ENCODE peak calls at places on chromosome 1, in four cellular contexts. Y is fibroblast of lung, Q is A549, T is GM13977. K is an unnamed sample.

GRCh38 chr1:231414260-231415016 is 7.6 kb downstream of the EGLN1 start:
- DNase-seq in Q (no peak), Y (no peak), T (no peak), K (no peak)

GRCh38 chr1:116118471-116118870 is 7.3 kb downstream of the MAB21L3 start:
- DNase-seq in Y (no peak), T (no peak), Q (no peak), K (no peak)

GRCh38 chr1:151968058-151968457 is 25.6 kb downstream of the S100A10 start:
- DNase-seq in Q (peak; percentile 52), Y (peak; percentile 43), T (peak; percentile 60), K (peak; percentile 69)

GRCh38 chr1:75345538-75346292 is 211.5 kb downstream of the LHX8 start:
- DNase-seq in T (no peak), Y (peak; percentile 97), Q (no peak), K (no peak)

GRCh38 chr1:111467805-111468716 is 5.7 kb upstream of the C1orf162 start:
- DNase-seq in Q (no peak), T (no peak), Y (no peak), K (no peak)

GRCh38 chr1:15966081-15966955 is 9.6 kb downstream of the ZBTB17 start:
- DNase-seq in Q (no peak), T (peak; percentile 89), Y (peak; percentile 52), K (peak; percentile 96)

GRCh38 chr1:227934476-227935313 is 13.0 kb downstream of the WNT9A start:
- DNase-seq in Q (peak; percentile 49), T (no peak), Y (peak; percentile 86), K (peak; percentile 78)

GRCh38 chr1:72015006-72015405 is 267.3 kb downstream of the NEGR1 start:
- DNase-seq in T (no peak), Y (no peak), Q (no peak), K (no peak)

GRCh38 chr1:229339520-229339919 is 3.3 kb downstream of the CCSAP start:
- DNase-seq in Q (no peak), Y (no peak), T (no peak), K (peak; percentile 33)

GRCh38 chr1:100400332-100400933 is 48.1 kb downstream of the CDC14A start:
- DNase-seq in Q (no peak), Y (no peak), T (peak; percentile 23), K (peak; percentile 76)

GRCh38 chr1:212981571-212982328 is 31.4 kb downstream of the VASH2 start:
- DNase-seq in T (peak; percentile 22), Q (no peak), Y (no peak), K (no peak)

GRCh38 chr1:42259059-42259738 is 75.8 kb downstream of the FOXJ3 start:
- DNase-seq in T (peak; percentile 27), Y (peak; percentile 82), Q (no peak), K (no peak)

GRCh38 chr1:222454782-222455181 is 93.1 kb downstream of the HHIPL2 start:
- DNase-seq in Q (no peak), Y (peak; percentile 50), T (no peak), K (no peak)

GRCh38 chr1:19310720-19311502 is 1.0 kb downstream of the AKR7A2 start:
- DNase-seq in Q (no peak), Y (no peak), T (no peak), K (peak; percentile 25)

GRCh38 chr1:219555031-219555667 is 57.8 kb downstream of the ZC3H11B start:
- DNase-seq in Q (peak; percentile 44), Y (peak; percentile 91), T (no peak), K (no peak)

GRCh38 chr1:157652859-157653493 is 47.6 kb downstream of the FCRL3 start:
- DNase-seq in Q (no peak), T (peak; percentile 62), Y (no peak), K (no peak)

GRCh38 chr1:93813076-93813475 is 65.9 kb downstream of the DNTTIP2 start:
- DNase-seq in Y (no peak), Q (no peak), T (no peak), K (no peak)

GRCh38 chr1:41773144-41773571 is 145.6 kb downstream of the HIVEP3 start:
- DNase-seq in T (no peak), Y (peak; percentile 72), Q (no peak), K (no peak)

GRCh38 chr1:3470650-3471355 is 16.3 kb downstream of the ARHGEF16 start:
- DNase-seq in Y (no peak), T (no peak), Q (no peak), K (no peak)

GRCh38 chr1:3471356-3472087 is 17.1 kb downstream of the ARHGEF16 start:
- DNase-seq in Q (peak; percentile 28), Y (peak; percentile 51), T (no peak), K (no peak)

GRCh38 chr1:3472906-3473305 is 18.4 kb downstream of the ARHGEF16 start:
- DNase-seq in Q (no peak), T (no peak), Y (no peak), K (no peak)

GRCh38 chr1:3473381-3473844 is 18.9 kb downstream of the ARHGEF16 start:
- DNase-seq in Y (peak; percentile 89), T (no peak), Q (no peak), K (no peak)

GRCh38 chr1:3472088-3472850 is 17.8 kb downstream of the ARHGEF16 start:
- DNase-seq in T (no peak), Y (no peak), Q (no peak), K (no peak)
- TF ChIP-seq CTCF in T (no peak), Y (no peak), Q (no peak), K (no peak)

DNA sequence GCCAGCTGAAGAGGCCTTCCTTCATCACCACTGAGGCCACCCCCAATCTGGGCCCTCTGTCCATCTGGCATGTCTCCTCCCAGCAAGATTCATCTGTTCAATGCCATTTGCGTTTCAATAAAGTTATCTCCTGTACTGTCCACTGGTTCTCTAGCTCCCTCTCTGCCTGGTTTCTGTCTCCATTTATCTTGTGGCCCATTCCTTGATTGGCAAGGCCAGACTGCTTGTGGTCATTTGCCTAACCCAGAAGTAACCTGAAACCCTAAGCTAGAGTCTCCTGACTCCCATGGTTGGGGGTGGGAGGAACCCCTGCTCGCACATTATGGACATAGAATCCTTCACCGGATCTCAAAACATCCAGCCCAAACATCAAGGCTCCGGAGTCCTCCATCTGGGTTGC is 2.1 kb upstream of the IPO9 start:
- DNase-seq in T (no peak), Y (peak; percentile 44), Q (no peak), K (no peak)
- TF ChIP-seq CTCF in T (no peak), Y (no peak), Q (no peak), K (no peak)

GRCh38 chr1:2429780-2430591 is 17.6 kb upstream of the PEX10 start:
- DNase-seq in Y (no peak), Q (no peak), T (no peak), K (peak; percentile 58)
- TF ChIP-seq CTCF in Y (peak; percentile 39), Q (peak; percentile 14), T (peak; percentile 35), K (peak; percentile 50)

DNA sequence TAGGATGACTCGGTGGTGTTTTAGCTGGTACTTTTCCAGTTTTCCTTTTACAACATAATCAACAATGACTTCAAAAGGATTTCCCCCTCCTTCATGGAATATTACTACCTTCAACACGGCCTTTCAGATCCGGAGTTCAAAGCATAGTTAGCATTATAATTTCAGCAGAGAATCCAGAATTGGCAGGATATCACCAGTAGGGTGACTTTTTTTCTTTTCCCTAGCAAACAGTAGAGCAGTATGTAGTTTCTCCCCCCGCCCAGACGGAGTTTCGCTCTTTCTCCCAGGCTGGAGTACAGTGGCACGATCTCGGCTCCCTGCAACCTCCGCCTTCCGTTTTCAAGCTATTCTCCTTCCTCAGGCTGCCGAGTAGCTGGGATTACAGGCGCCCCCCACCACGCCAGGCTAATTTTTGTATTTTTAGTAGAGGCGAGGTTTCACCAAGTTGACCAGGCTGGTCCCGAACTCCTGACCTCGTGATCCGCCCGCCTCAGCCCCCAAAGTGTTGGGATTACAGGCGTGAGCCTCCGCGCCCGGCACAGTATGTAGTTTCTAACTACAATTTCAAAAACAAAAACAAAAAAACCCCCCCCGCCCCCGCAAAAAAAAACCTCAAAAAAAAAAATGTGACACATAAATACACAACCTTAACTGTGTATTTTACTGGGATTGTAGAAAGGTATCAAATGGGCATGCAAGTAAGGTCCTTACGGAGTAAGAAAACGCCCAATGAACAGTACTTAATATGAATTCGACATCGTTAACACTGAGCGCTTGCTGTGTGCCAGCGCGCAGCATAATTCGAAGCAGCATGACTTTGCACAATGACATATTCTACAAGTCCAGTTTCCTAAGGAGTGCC is 1.5 kb upstream of the COX20 start:
- DNase-seq in Q (peak; percentile 67), T (peak; percentile 46), Y (peak; percentile 84), K (peak; percentile 65)
- TF ChIP-seq CTCF in Q (no peak), T (no peak), Y (peak; percentile 29), K (peak; percentile 20)

GRCh38 chr1:239896569-239896968 is 195.1 kb upstream of the FMN2 start:
- DNase-seq in T (no peak), Q (no peak), Y (no peak), K (no peak)

GRCh38 chr1:239898067-239898730 is 193.5 kb upstream of the FMN2 start:
- DNase-seq in Q (peak; percentile 76), Y (peak; percentile 67), T (peak; percentile 67), K (peak; percentile 85)

GRCh38 chr1:239896980-239897379 is 194.7 kb upstream of the FMN2 start:
- DNase-seq in T (no peak), Y (no peak), Q (no peak), K (no peak)

DNA sequence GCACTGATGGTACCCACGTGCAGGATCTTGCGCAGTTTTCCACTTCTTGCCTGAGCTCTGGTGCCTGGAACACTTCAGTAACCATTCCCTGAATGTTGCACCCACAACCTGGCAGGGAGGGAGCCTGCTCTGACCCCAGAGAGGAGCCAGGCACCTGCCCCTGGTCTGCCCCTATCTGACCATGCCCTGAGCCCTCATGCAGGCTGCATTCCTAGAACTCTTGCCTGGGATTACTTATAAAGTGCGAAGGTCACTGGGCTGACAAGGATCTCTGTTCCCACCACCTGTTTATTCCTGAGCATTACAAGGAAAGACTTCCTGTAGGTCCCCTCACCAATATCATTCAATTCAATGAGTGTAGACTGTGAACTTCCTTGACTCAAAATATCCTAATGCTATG is 191.9 kb upstream of the FMN2 start:
- DNase-seq in T (no peak), Y (no peak), Q (no peak), K (no peak)
- TF ChIP-seq CTCF in T (no peak), Y (no peak), Q (no peak), K (no peak)

GRCh38 chr1:59146651-59147358 is 150.1 kb upstream of the FGGY start:
- DNase-seq in Q (peak; percentile 33), T (peak; percentile 73), Y (peak; percentile 30), K (peak; percentile 63)
- TF ChIP-seq CTCF in Q (no peak), T (peak; percentile 44), Y (peak; percentile 20), K (no peak)

DNA sequence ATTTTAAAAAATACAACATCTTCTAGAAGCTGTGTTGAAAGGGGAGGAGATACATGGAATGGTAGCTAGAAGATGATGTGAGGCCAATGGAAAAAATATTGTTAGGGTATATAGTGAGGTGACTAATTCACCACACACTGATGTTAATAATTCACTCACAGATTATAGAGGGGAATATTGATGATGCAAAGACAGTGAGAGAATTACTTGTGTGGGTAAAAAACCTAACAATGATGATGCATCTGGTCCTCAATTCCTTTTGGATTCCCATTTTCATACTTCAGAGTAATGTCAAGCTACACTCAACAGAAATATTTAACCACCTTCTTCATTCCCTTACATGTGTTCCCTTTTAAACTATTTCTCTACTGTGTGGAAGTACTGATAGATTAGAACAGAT is 169.5 kb upstream of the DPYD start:
- DNase-seq in Y (peak; percentile 65), T (no peak), Q (peak; percentile 1), K (no peak)
- TF ChIP-seq CTCF in Y (no peak), T (no peak), Q (no peak), K (no peak)

GRCh38 chr1:183239220-183239742 is 53.2 kb downstream of the LAMC2 start:
- DNase-seq in T (no peak), Y (no peak), Q (no peak), K (no peak)
- TF ChIP-seq CTCF in T (no peak), Y (no peak), Q (no peak), K (no peak)

GRCh38 chr1:236774926-236775325 is 20.2 kb upstream of the MTR start:
- DNase-seq in T (no peak), Y (peak; percentile 19), Q (no peak), K (no peak)
- TF ChIP-seq CTCF in T (peak; percentile 19), Y (peak; percentile 45), Q (peak; percentile 24), K (no peak)